ENCODE peak calls at places on chromosomes 11 and 22, in five cellular contexts. P is HCT116, D is transverse colon, G is prostate gland, C is K562. N is an unnamed sample. For H3K4me1, the result is how much of the 10 kb centered on the place peaks cover.

GRCh38 chr11:93370260-93370659 is 39.7 kb downstream of the DEUP1 start:
- DNase-seq in C (no peak), D (no peak), P (no peak), G (no peak), N (no peak)

GRCh38 chr11:130413383-130414106 is 14.9 kb downstream of the ADAMTS8 start:
- DNase-seq in D (no peak), C (no peak), P (no peak), G (no peak), N (no peak)

GRCh38 chr11:71927813-71928738 is at the start of gene XNDC1N:
- DNase-seq in D (peak), G (peak), P (peak), C (peak), N (peak)

GRCh38 chr22:26428515-26429457 is at the start of gene ASPHD2:
- DNase-seq in P (no peak), C (peak), G (peak), D (peak), N (no peak)

GRCh38 chr11:125128450-125128849 is 17.0 kb upstream of the TMEM218 start:
- DNase-seq in G (no peak), C (no peak), P (no peak), D (no peak), N (no peak)

GRCh38 chr11:330694-331314 is 10.1 kb upstream of the IFITM3 start:
- DNase-seq in C (no peak), D (peak), P (no peak), G (no peak), N (no peak)

GRCh38 chr11:1219836-1220810 is 2.7 kb upstream of the MUC5B start:
- DNase-seq in G (peak), C (no peak), P (no peak), D (peak), N (no peak)

GRCh38 chr11:60782393-60783140 is 2.6 kb upstream of the MS4A10 start:
- DNase-seq in G (no peak), C (no peak), D (no peak), P (no peak), N (no peak)

GRCh38 chr11:7571640-7572000 is 57.8 kb downstream of the PPFIBP2 start:
- DNase-seq in P (peak), C (peak), G (peak), D (peak), N (no peak)

GRCh38 chr22:37460684-37461083 is 25.5 kb downstream of the MFNG start:
- DNase-seq in C (no peak), G (no peak), D (no peak), P (no peak), N (no peak)

GRCh38 chr22:23778576-23778900 is 5.9 kb downstream of the MMP11 start:
- DNase-seq in C (no peak), P (no peak), G (no peak), D (no peak), N (no peak)

GRCh38 chr22:37021710-37022482 is 2.4 kb downstream of the MPST start:
- DNase-seq in C (peak), D (peak), P (peak), G (no peak), N (no peak)

GRCh38 chr22:49930596-49931412 is 12.4 kb downstream of the CRELD2 start:
- DNase-seq in D (peak), C (no peak), P (peak), G (peak), N (no peak)
- TF ChIP-seq POLR2AphosphoS5 in D (peak), C (no peak), P (no peak), G (peak), N (peak)

GRCh38 chr11:16938061-16938460 is 76.2 kb downstream of the PLEKHA7 start:
- DNase-seq in P (no peak), G (no peak), D (no peak), C (no peak), N (no peak)

GRCh38 chr11:16942342-16942741 is 71.9 kb downstream of the PLEKHA7 start:
- DNase-seq in D (no peak), C (no peak), P (no peak), G (no peak), N (no peak)

GRCh38 chr11:16945671-16946469 is 68.3 kb downstream of the PLEKHA7 start:
- DNase-seq in C (peak), G (peak), D (peak), P (peak), N (no peak)

GRCh38 chr11:16942917-16943316 is 71.3 kb downstream of the PLEKHA7 start:
- DNase-seq in P (no peak), G (no peak), C (no peak), D (no peak), N (no peak)

DNA sequence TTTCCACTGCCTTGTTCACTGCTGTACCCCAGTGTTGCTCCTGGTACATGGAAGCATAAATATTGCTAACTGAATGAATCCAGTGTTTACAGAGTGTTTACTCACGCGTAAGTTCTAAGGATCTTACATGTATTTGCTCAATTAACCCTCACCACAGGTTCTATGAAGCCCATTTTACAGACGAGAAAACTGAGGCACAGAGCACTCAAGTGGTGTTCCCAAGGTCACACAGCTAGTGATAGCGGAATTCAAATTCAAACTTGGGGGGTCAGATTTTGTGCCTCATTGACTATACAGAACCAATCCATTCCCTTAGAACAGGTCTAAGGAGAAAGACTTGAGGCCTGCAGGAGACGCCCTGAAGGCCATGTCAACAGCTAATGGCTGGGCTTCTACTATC is 72.3 kb downstream of the PLEKHA7 start:
- DNase-seq in G (no peak), C (no peak), P (no peak), D (no peak), N (no peak)
- H3K4me1 ChIP-seq in G (under half), C (under half), P (under half), D (under half), N (under half)

DNA sequence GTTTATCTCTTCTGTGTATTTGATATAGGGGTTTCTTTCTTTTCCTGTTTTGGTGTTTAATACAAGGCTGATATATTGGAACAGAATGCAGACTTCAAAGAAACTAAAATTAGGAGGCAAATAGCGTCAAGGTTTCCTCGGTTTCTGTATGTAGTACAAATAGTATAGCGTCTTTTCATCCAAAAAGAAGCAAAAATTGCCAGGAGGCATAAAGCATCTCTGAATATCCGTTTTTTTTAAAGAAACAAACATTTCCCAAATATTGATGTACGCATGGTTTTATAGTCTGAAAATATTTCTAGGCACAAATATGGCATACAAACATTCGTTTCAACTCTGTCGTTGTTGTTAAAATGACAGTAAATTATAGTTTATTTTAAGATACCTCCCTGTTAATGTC is 17.1 kb upstream of the PAX6 start:
- DNase-seq in C (no peak), P (no peak), D (no peak), G (no peak), N (no peak)
- TF ChIP-seq POLR2AphosphoS5 in C (no peak), P (no peak), D (no peak), G (no peak), N (no peak)

DNA sequence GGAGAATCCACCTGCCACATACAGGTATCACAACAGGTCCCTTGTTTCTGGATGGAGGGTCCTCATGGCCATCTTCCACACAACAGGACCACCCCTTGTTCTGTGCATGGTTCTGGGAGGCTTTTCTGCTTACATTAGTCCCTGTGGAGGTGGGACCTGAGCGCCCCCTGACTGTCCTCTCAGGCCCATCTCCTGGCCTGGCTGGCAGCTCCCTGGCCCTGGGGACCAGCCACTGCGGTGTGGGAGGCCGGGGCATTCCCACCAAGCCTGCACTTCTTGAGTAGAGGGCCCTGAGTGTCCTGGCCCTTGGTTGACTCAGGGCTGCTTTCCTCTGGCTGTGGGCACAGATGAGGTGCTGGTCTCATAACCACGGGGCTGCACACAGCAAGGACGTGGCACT is 5.0 kb downstream of the COX8A start:
- DNase-seq in D (no peak), G (no peak), C (no peak), P (no peak), N (no peak)
- H3K4me1 ChIP-seq in D (under half), G (under half), C (under half), P (under half), N (under half)

GRCh38 chr11:34299284-34299961 is 58.4 kb downstream of the ABTB2 start:
- DNase-seq in P (no peak), C (no peak), D (no peak), G (no peak), N (no peak)

GRCh38 chr11:34303028-34303427 is 54.8 kb downstream of the ABTB2 start:
- DNase-seq in G (no peak), C (no peak), P (no peak), D (no peak), N (no peak)

GRCh38 chr11:34300571-34301295 is 57.1 kb downstream of the ABTB2 start:
- DNase-seq in G (no peak), D (no peak), P (no peak), C (no peak), N (no peak)

GRCh38 chr11:34299962-34300350 is 57.9 kb downstream of the ABTB2 start:
- DNase-seq in G (no peak), D (no peak), P (no peak), C (no peak), N (no peak)

DNA sequence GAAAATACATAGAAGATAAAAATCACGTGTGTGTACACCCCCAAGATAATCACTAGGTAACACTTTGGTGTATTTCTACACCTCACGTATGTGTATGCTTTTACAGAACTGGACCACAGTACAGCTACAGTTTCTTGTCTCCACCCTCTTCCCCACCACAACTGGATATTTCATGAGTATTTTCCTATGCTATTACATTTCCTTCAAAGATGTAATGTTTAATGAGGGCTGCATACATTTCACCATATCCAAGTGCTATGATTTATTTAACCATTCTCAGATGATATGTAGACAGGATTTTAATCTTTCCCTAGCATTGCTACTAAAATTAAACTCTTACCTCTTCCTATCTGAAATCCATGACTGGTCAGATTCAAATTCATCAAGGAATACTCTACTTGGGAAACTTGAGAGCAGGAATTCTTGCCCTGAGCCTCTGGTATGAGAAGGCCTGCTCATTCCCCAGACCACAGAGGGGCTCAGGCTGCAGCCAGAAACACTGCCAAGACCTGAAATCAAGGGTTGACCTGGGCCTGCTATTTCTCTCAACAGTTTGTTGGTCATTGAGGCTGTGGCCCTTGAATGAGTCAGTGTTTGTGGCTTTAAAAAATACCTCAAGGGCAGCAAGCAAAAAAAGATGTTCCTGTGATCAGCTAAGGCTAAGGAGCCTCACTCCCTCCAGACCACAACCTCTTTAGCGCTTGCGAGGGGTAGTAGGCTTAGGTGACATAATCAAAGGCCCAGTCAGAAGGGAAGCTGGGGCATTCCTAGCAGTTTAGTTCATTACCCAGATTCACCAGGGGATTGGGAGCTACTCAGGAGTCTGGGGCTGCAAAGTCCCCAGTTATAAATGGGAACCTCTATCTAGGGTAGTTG is 55.5 kb downstream of the ABTB2 start:
- DNase-seq in G (no peak), D (no peak), C (no peak), P (peak), N (no peak)
- TF ChIP-seq POLR2AphosphoS5 in G (no peak), D (no peak), C (no peak), P (peak), N (no peak)

GRCh38 chr22:50188356-50188755 is 2.6 kb downstream of the TRABD start:
- DNase-seq in D (no peak), P (no peak), C (no peak), G (no peak), N (no peak)

GRCh38 chr22:50184541-50185383 is 951 bp upstream of the TRABD start:
- DNase-seq in D (no peak), C (no peak), P (no peak), G (no peak), N (no peak)

GRCh38 chr22:50186181-50186731 is 543 bp downstream of the TRABD start:
- DNase-seq in P (no peak), G (no peak), D (no peak), C (peak), N (no peak)

GRCh38 chr22:50185384-50186087 is at the start of gene TRABD:
- DNase-seq in G (peak), D (peak), C (peak), P (peak), N (peak)

GRCh38 chr22:50186789-50187523 is 1.2 kb downstream of the TRABD start:
- DNase-seq in P (no peak), C (no peak), G (no peak), D (peak), N (no peak)
- H3K4me1 ChIP-seq in P (under half), C (under half), G (under half), D (half or more), N (half or more)

GRCh38 chr22:25144522-25144921 is 55.1 kb upstream of the CRYBB3 start:
- DNase-seq in P (no peak), D (no peak), C (no peak), G (no peak), N (no peak)

GRCh38 chr22:25146311-25146710 is 53.3 kb upstream of the CRYBB3 start:
- DNase-seq in G (no peak), C (no peak), P (no peak), D (no peak), N (no peak)

GRCh38 chr22:25149014-25149413 is 50.6 kb upstream of the CRYBB3 start:
- DNase-seq in C (no peak), D (no peak), G (no peak), P (no peak), N (no peak)

GRCh38 chr22:25148149-25148691 is 51.4 kb upstream of the CRYBB3 start:
- DNase-seq in G (peak), C (no peak), D (peak), P (no peak), N (no peak)

GRCh38 chr22:25146906-25147754 is 52.5 kb upstream of the CRYBB3 start:
- DNase-seq in D (no peak), P (no peak), C (no peak), G (no peak), N (no peak)
- TF ChIP-seq POLR2AphosphoS5 in D (no peak), P (no peak), C (no peak), G (no peak), N (no peak)

DNA sequence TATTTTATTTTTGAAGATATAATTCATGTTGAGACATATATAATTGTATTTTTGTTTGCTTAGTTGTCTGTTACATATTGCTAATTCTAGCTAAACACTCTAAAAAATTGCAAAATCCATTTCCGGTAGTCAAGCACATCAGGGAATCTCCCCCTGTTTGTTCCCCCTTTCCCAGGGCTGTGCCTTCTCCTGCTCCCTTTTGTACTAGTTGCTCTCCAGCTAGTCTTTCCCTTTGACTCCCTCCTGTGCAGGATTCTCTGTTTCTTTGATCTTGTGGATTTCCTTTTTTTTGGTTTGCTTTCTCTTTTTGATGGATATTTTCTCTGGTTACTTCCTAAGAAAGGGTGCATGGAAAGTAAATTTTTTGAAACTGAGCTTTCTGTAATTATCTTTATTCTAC is 188.1 kb upstream of the PLET1 start:
- DNase-seq in G (no peak), P (no peak), C (no peak), D (no peak), N (no peak)
- H3K4me1 ChIP-seq in G (under half), P (under half), C (under half), D (under half), N (under half)

GRCh38 chr11:14634813-14635212 is 8.8 kb upstream of the PDE3B start:
- DNase-seq in P (no peak), G (no peak), D (no peak), C (no peak), N (no peak)
- TF ChIP-seq POLR2AphosphoS5 in P (no peak), G (peak), D (no peak), C (no peak), N (no peak)